ENCODE peak calls at places on chromosomes 11 and 22, in eight cellular contexts. R is activated CD4-positive, alpha-beta T cell treated with anti-CD3 and anti-CD28 coated beads for 36 hours; Z is Daoy; S is fibroblast of mammary gland; M is NCI-H1105 treated with DMSO at 0.1 percent for 48 hours; J is T47D; K is SHP77 treated with DMSO at 0.1 percent for 48 hours; C is left ventricle myocardium inferior. G is an unnamed sample.

GRCh38 chr11:110345756-110346155 is 49.3 kb upstream of the RDX start:
- DNase-seq in S (no peak), Z (no peak), C (no peak), R (no peak), M (no peak), J (no peak), K (no peak), G (no peak)

GRCh38 chr11:18987454-18988231 is 48.4 kb upstream of the MRGPRX1 start:
- DNase-seq in K (no peak), M (no peak), J (no peak), R (no peak), C (no peak), S (peak; percentile 63), Z (peak; percentile 75), G (no peak)

GRCh38 chr11:120601566-120601965 is 90.0 kb downstream of the GRIK4 start:
- DNase-seq in K (no peak), Z (peak; percentile 48), C (no peak), M (peak; percentile 53), R (no peak), J (no peak), S (peak; percentile 61), G (no peak)

GRCh38 chr11:12938590-12939247 is 70.4 kb upstream of the RASSF10 start:
- DNase-seq in R (no peak), K (no peak), M (no peak), J (no peak), C (no peak), Z (no peak), S (no peak), G (no peak)

GRCh38 chr11:113991718-113992458 is 17.0 kb downstream of the HTR3A start:
- DNase-seq in C (no peak), S (peak; percentile 12), R (no peak), K (peak; percentile 47), Z (peak; percentile 41), J (no peak), M (peak; percentile 94), G (no peak)

GRCh38 chr11:30729187-30729713 is 143.1 kb upstream of the MPPED2 start:
- DNase-seq in R (no peak), K (no peak), M (no peak), S (no peak), C (no peak), Z (no peak), J (no peak), G (no peak)

GRCh38 chr11:124740277-124740882 is 638 bp downstream of the NRGN start:
- DNase-seq in C (peak; percentile 40), J (peak; percentile 96), K (no peak), M (peak; percentile 67), S (peak; percentile 19), R (peak; percentile 85), Z (peak; percentile 54), G (no peak)

GRCh38 chr11:93133710-93134109 is 64.1 kb downstream of the SLC36A4 start:
- DNase-seq in Z (no peak), S (peak; percentile 45), J (no peak), M (no peak), C (no peak), R (no peak), K (no peak), G (peak; percentile 64)

GRCh38 chr11:103433380-103433779 is 324.2 kb downstream of the DYNC2H1 start:
- DNase-seq in K (no peak), S (peak; percentile 86), R (no peak), J (peak; percentile 31), C (no peak), M (no peak), Z (peak; percentile 76), G (peak; percentile 80)

GRCh38 chr11:61024938-61025818 is 53.7 kb downstream of the CD6 start:
- DNase-seq in C (no peak), R (peak; percentile 61), J (no peak), Z (no peak), S (no peak), M (no peak), K (no peak), G (no peak)

GRCh38 chr11:130165601-130166456 is 6.2 kb downstream of the ST14 start:
- DNase-seq in R (no peak), Z (no peak), K (no peak), J (no peak), M (no peak), S (peak; percentile 21), C (no peak), G (no peak)

GRCh38 chr11:19379465-19379864 is 138.7 kb upstream of the E2F8 start:
- DNase-seq in K (no peak), C (no peak), M (no peak), S (peak; percentile 86), Z (no peak), R (no peak), J (no peak), G (no peak)

GRCh38 chr11:73157141-73158010 is 15.3 kb upstream of the FCHSD2 start:
- DNase-seq in M (no peak), K (no peak), R (no peak), Z (peak; percentile 45), S (peak; percentile 2), J (no peak), C (peak; percentile 72), G (peak; percentile 68)

GRCh38 chr11:58498464-58498863 is 9.4 kb downstream of the OR5B21 start:
- DNase-seq in Z (no peak), K (no peak), R (no peak), J (no peak), C (no peak), M (no peak), S (no peak), G (no peak)

GRCh38 chr22:27381552-27381951 is 420.0 kb downstream of the MN1 start:
- DNase-seq in Z (no peak), J (no peak), C (no peak), S (no peak), K (no peak), M (no peak), R (no peak), G (no peak)

G was measured in fibroblast of villous mesenchyme.